ENCODE peak calls at places on chromosomes 4 and X, in four cellular contexts. H, Q, S and B are unnamed samples.

GRCh38 chr4:2354127-2354526 is 64.3 kb downstream of the ZFYVE28 start:
- DNase-seq in H (no peak), Q (peak; percentile 56), S (peak; percentile 59), B (no peak)

GRCh38 chr4:105657117-105657765 is 51.2 kb downstream of the INTS12 start:
- DNase-seq in H (no peak), Q (no peak), S (no peak), B (no peak)

GRCh38 chrX:24561121-24561520 is 86.0 kb downstream of the PCYT1B start:
- DNase-seq in H (no peak), Q (peak; percentile 6), S (peak; percentile 55), B (no peak)

GRCh38 chrX:26262121-26262523 is 46.2 kb downstream of the MAGEB5 start:
- DNase-seq in H (no peak), Q (no peak), S (no peak), B (no peak)

GRCh38 chr4:73810191-73810590 is 26.3 kb upstream of the CXCL6 start:
- DNase-seq in H (no peak), Q (no peak), S (no peak), B (no peak)

GRCh38 chr4:32485976-32486375 is 1765.8 kb downstream of the PCDH7 start:
- DNase-seq in H (no peak), Q (no peak), S (no peak), B (peak; percentile 10)

GRCh38 chr4:19844436-19844835 is 407.3 kb upstream of the SLIT2 start:
- DNase-seq in H (no peak), Q (no peak), S (no peak), B (no peak)

GRCh38 chr4:41751325-41752061 is 3.0 kb upstream of the PHOX2B start:
- DNase-seq in H (no peak), Q (no peak), S (no peak), B (no peak)

GRCh38 chrX:769796-770195 is 139.2 kb downstream of the SHOX start:
- DNase-seq in H (no peak), Q (no peak), S (no peak), B (no peak)

GRCh38 chrX:7110821-7111276 is 36.7 kb upstream of the STS start:
- DNase-seq in H (no peak), Q (no peak), S (peak; percentile 79), B (no peak)

GRCh38 chr4:6855692-6856297 is 53.8 kb upstream of the TBC1D14 start:
- DNase-seq in H (no peak), Q (no peak), S (peak; percentile 71), B (no peak)